ENCODE peak calls at places on chromosomes 7 and 10, in four cellular contexts. U is GM12878, I is HL-60, A is K562. M is an unnamed sample.

GRCh38 chr7:102279537-102280400 is 6.9 kb upstream of the SH2B2 start:
- DNase-seq in U (no peak), I (no peak), A (peak), M (peak)

GRCh38 chr10:105538933-105539332 is 897.8 kb downstream of the SORCS3 start:
- DNase-seq in U (no peak), I (no peak), A (no peak), M (no peak)

GRCh38 chr10:116961305-116962251 is 43.4 kb downstream of the SHTN1 start:
- DNase-seq in U (no peak), I (no peak), A (no peak), M (no peak)

GRCh38 chr10:91194497-91195179 is 25.8 kb upstream of the PCGF5 start:
- DNase-seq in U (no peak), I (no peak), A (no peak), M (no peak)

GRCh38 chr10:124740374-124741280 is 3.6 kb downstream of the FAM53B start:
- DNase-seq in U (no peak), I (no peak), A (no peak), M (no peak)

GRCh38 chr10:35822316-35822715 is 180.2 kb upstream of the FZD8 start:
- DNase-seq in U (no peak), I (no peak), A (no peak), M (no peak)

GRCh38 chr7:28358423-28358868 is 53.9 kb upstream of the CREB5 start:
- DNase-seq in U (no peak), I (no peak), A (no peak), M (no peak)

GRCh38 chr10:124566981-124567835 is 105.6 kb downstream of the LHPP start:
- DNase-seq in U (no peak), I (no peak), A (no peak), M (no peak)

GRCh38 chr10:2925631-2926030 is 141.7 kb upstream of the PFKP start:
- DNase-seq in U (no peak), I (no peak), A (no peak), M (no peak)

GRCh38 chr10:44557596-44558191 is 172.8 kb upstream of the CXCL12 start:
- DNase-seq in U (no peak), I (no peak), A (no peak), M (no peak)

GRCh38 chr10:17196045-17196444 is 5.4 kb downstream of the TRDMT1 start:
- DNase-seq in U (no peak), I (no peak), A (no peak), M (no peak)

GRCh38 chr7:108456845-108457540 is 757 bp upstream of the NRCAM start:
- DNase-seq in U (no peak), I (no peak), A (no peak), M (no peak)

GRCh38 chr10:22433875-22434274 is 88.6 kb downstream of the SPAG6 start:
- DNase-seq in U (no peak), I (peak), A (no peak), M (no peak)

GRCh38 chr7:94182066-94182465 is 177.9 kb upstream of the BET1 start:
- DNase-seq in U (no peak), I (no peak), A (no peak), M (no peak)

GRCh38 chr10:11415095-11415494 is 196.4 kb downstream of the USP6NL start:
- DNase-seq in U (no peak), I (no peak), A (no peak), M (no peak)

GRCh38 chr7:30068117-30068516 is 39.9 kb downstream of the PLEKHA8 start:
- DNase-seq in U (no peak), I (no peak), A (no peak), M (no peak)

GRCh38 chr7:15554081-15554480 is 7.7 kb downstream of the AGMO start:
- DNase-seq in U (no peak), I (no peak), A (no peak), M (no peak)

GRCh38 chr10:126749030-126749655 is 78.7 kb upstream of the C10orf90 start:
- DNase-seq in U (no peak), I (peak), A (peak), M (peak)

GRCh38 chr10:114172241-114172640 is 1.8 kb downstream of the CCDC186 start:
- DNase-seq in U (no peak), I (no peak), A (no peak), M (no peak)

GRCh38 chr7:34104992-34105391 is 199.7 kb downstream of the BMPER start:
- DNase-seq in U (no peak), I (no peak), A (no peak), M (no peak)

GRCh38 chr7:15305002-15305600 is 256.7 kb downstream of the AGMO start:
- DNase-seq in U (no peak), I (peak), A (peak), M (no peak)

GRCh38 chr7:4479367-4480039 is 202.6 kb upstream of the FOXK1 start:
- DNase-seq in U (no peak), I (peak), A (peak), M (peak)

GRCh38 chr7:46126901-46127300 is 205.8 kb upstream of the IGFBP3 start:
- DNase-seq in U (no peak), I (no peak), A (no peak), M (no peak)

GRCh38 chr7:22730921-22731654 is 4.1 kb downstream of the IL6 start:
- DNase-seq in U (no peak), I (no peak), A (no peak), M (no peak)

GRCh38 chr10:12541446-12542067 is 192.2 kb downstream of the CAMK1D start:
- DNase-seq in U (no peak), I (no peak), A (no peak), M (no peak)

GRCh38 chr7:1990001-1990670 is 242.6 kb downstream of the MAD1L1 start:
- DNase-seq in U (no peak), I (no peak), A (no peak), M (no peak)

GRCh38 chr10:86749835-86750234 is 6.6 kb upstream of the BMPR1A start:
- DNase-seq in U (no peak), I (no peak), A (no peak), M (no peak)

GRCh38 chr10:14588084-14588937 is 186.4 kb downstream of the FAM107B start:
- DNase-seq in U (no peak), I (no peak), A (no peak), M (no peak)

GRCh38 chr7:27608776-27609495 is 53.7 kb downstream of the HIBADH start:
- DNase-seq in U (no peak), I (no peak), A (no peak), M (no peak)

GRCh38 chr7:32378991-32379390 is 111.2 kb downstream of the LSM5 start:
- DNase-seq in U (no peak), I (no peak), A (no peak), M (no peak)

GRCh38 chr7:30594055-30594539 is 581 bp upstream of the GARS1 start:
- DNase-seq in U (peak), I (peak), A (peak), M (peak)

DNA sequence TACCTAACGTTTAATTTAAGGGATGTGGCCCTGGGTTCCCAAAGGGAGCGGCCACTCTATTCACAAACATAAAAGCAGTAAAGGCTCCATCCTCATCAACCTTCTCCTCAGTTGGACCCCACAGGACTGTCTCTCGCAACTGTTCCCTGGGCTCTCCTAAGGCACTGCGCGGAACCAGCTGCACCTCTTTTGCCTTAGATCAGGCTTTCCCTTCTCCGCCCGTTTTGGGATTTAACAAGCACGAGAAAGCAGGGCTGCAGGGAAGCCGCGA is 664 bp upstream of the GTPBP4 start:
- DNase-seq in U (no peak), I (no peak), A (no peak), M (no peak)
- TF ChIP-seq SPI1 in U (no peak), I (no peak), A (no peak), M (no peak)

DNA sequence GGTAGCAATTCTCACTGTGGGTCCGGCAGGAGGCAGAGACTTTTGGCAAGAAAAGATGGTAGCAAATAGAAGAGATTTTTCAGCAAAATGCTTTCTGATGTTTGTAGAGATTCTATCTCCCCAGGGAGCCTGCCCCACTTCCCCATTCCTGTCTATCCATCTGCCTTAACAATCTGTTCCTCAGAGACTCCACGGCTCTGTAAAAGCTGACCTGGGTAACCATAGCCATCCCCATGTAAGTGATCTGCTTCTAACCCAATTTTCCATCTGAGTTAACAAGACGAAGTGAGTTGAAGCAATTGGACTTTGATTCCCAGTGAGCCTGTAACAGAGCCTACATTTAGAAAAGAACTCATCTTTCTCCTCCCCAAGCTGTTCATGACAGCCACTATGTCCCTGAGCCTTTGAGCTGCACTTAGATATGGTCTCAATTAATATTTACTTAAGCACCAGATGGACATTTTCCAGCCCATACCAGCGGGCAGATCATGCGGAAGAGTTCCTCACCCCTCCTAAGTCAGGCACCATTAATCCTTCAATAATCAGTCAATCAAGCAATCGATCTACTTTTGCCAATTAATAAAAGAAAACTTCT is 896.1 kb downstream of the CCSER2 start:
- DNase-seq in U (no peak), I (no peak), A (no peak), M (no peak)
- TF ChIP-seq SPI1 in U (no peak), I (peak), A (no peak), M (no peak)

GRCh38 chr10:49587981-49588380 is 22.1 kb upstream of the SLC18A3 start:
- DNase-seq in U (no peak), I (no peak), A (no peak), M (no peak)

GRCh38 chr10:49579621-49580020 is 30.5 kb upstream of the SLC18A3 start:
- DNase-seq in U (no peak), I (no peak), A (no peak), M (no peak)

GRCh38 chr10:49585387-49585786 is 24.7 kb upstream of the SLC18A3 start:
- DNase-seq in U (no peak), I (no peak), A (no peak), M (no peak)
- TF ChIP-seq SPI1 in U (no peak), I (no peak), A (no peak), M (no peak)

GRCh38 chr7:158475036-158475678 is 112.5 kb downstream of the PTPRN2 start:
- DNase-seq in U (no peak), I (no peak), A (no peak), M (no peak)

GRCh38 chr7:158476303-158476932 is 111.2 kb downstream of the PTPRN2 start:
- DNase-seq in U (no peak), I (no peak), A (no peak), M (no peak)

GRCh38 chr7:158473946-158474345 is 113.7 kb downstream of the PTPRN2 start:
- DNase-seq in U (no peak), I (no peak), A (no peak), M (no peak)

GRCh38 chr7:158474488-158474887 is 113.1 kb downstream of the PTPRN2 start:
- DNase-seq in U (no peak), I (no peak), A (no peak), M (no peak)

DNA sequence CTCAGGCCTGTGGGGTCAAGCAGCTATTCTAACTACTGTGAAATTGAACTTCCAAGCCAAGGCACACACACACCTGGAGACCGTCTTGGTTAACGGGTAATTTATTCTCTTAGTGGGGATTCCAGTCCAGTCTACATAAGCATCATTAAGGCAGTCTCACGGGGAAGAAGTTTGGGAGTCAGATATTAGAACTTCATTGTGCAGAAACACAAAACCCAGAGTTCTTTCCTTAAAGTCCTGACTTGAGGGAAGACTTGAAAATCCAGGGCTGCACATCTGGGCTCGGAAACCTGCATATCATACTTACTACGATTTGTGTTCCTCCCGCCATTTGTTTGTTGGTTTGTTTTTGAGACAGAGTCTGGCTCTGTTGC is 112.0 kb downstream of the PTPRN2 start:
- DNase-seq in U (no peak), I (no peak), A (no peak), M (no peak)
- TF ChIP-seq SPI1 in U (no peak), I (no peak), A (no peak), M (no peak)

GRCh38 chr7:19681596-19681995 is 27.2 kb downstream of the POLR1F start:
- DNase-seq in U (no peak), I (no peak), A (no peak), M (no peak)

GRCh38 chr7:19674266-19674960 is 34.4 kb downstream of the POLR1F start:
- DNase-seq in U (no peak), I (no peak), A (no peak), M (no peak)

GRCh38 chr7:19675816-19676215 is 33.0 kb downstream of the POLR1F start:
- DNase-seq in U (no peak), I (no peak), A (no peak), M (no peak)

GRCh38 chr7:19677201-19677600 is 31.6 kb downstream of the POLR1F start:
- DNase-seq in U (no peak), I (peak), A (no peak), M (no peak)
- TF ChIP-seq SPI1 in U (no peak), I (no peak), A (no peak), M (no peak)

GRCh38 chr7:155814569-155815276 is 2.5 kb upstream of the SHH start:
- DNase-seq in U (no peak), I (no peak), A (no peak), M (no peak)
- TF ChIP-seq SPI1 in U (no peak), I (no peak), A (no peak), M (no peak)

GRCh38 chr10:5563991-5564536 is 39.3 kb downstream of the CALML3 start:
- DNase-seq in U (no peak), I (no peak), A (peak), M (no peak)

GRCh38 chr10:5565671-5566581 is 41.2 kb downstream of the CALML3 start:
- DNase-seq in U (no peak), I (no peak), A (no peak), M (no peak)

GRCh38 chr10:5566606-5567005 is 41.8 kb downstream of the CALML3 start:
- DNase-seq in U (no peak), I (no peak), A (peak), M (no peak)

GRCh38 chr10:5564537-5565204 is 39.9 kb downstream of the CALML3 start:
- DNase-seq in U (no peak), I (no peak), A (no peak), M (no peak)

GRCh38 chr10:5565205-5565545 is 40.4 kb downstream of the CALML3 start:
- DNase-seq in U (no peak), I (no peak), A (no peak), M (no peak)
- TF ChIP-seq SPI1 in U (no peak), I (no peak), A (no peak), M (no peak)

GRCh38 chr10:37758074-37758473 is 99.3 kb downstream of the ZNF248 start:
- DNase-seq in U (no peak), I (no peak), A (no peak), M (no peak)

GRCh38 chr10:37752309-37752875 is 105.0 kb downstream of the ZNF248 start:
- DNase-seq in U (no peak), I (no peak), A (no peak), M (no peak)

DNA sequence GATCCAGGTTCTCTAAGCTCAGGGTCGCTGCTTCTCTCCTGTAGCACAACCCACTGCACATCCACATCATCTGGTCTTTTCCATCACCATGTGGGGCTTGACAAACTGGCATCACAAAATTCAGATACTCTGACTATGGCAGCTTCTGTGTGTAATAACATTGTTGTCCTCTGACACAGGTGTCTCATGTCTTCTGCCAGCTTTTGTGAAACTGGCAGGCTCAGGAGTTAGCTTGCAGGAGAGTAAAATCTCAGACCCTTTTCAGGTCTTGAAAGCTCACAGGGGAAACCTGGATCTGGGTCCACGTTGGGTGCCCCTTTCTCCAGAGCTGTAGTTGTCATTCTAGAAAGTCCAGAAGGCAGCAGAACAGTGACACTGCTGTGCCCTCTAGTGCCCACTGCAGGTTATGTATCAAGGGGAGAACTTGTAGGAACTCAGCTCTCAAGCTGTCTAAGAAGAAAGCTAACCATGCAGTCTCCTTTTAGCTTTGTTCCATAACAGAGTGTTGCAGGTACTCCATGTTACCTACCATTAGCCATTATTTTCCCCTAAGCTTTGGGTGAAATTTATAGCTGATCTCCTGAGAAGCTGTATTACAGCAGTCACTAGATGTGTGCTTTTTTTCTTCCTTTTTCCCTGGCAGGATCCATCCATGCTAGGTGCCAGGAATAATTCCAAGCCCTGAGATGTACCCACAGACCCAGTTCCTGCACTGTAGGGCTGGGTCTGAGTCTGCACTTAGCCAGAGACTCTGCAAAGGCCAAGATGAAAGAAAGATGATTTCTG is 102.7 kb downstream of the ZNF248 start:
- DNase-seq in U (no peak), I (no peak), A (no peak), M (no peak)
- TF ChIP-seq SPI1 in U (no peak), I (no peak), A (no peak), M (no peak)

GRCh38 chr7:74355091-74355490 is 65.9 kb downstream of the CLIP2 start:
- DNase-seq in U (no peak), I (no peak), A (no peak), M (no peak)
- TF ChIP-seq SPI1 in U (no peak), I (no peak), A (no peak), M (no peak)

M was measured in GM12891.